ENCODE peak calls at places on chromosomes 2 and 18, in six cellular contexts. D is HFF-Myc, M is RWPE2, W is suprapubic skin, F is sigmoid colon, H is AG09309. E is an unnamed sample.

GRCh38 chr2:122322815-122323214 is 567.4 kb downstream of the TSN start:
- DNase-seq in D (no peak), M (no peak), W (no peak), F (no peak), H (no peak), E (no peak)

GRCh38 chr2:10097352-10098148 is 17.3 kb upstream of the CYS1 start:
- DNase-seq in D (peak; percentile 32), M (no peak), W (no peak), F (peak; percentile 86), H (no peak), E (peak; percentile 61)

GRCh38 chr2:43159797-43160196 is 66.6 kb downstream of the ZFP36L2 start:
- DNase-seq in D (no peak), M (no peak), W (no peak), F (no peak), H (no peak), E (no peak)

GRCh38 chr2:67851946-67852345 is 210.9 kb downstream of the C1D start:
- DNase-seq in D (no peak), M (no peak), W (no peak), F (no peak), H (no peak), E (no peak)

GRCh38 chr2:14197293-14197692 is 435.2 kb upstream of the LRATD1 start:
- DNase-seq in D (no peak), M (no peak), W (no peak), F (no peak), H (no peak), E (no peak)

GRCh38 chr2:216618785-216619184 is 14.4 kb upstream of the IGFBP2 start:
- DNase-seq in D (no peak), M (no peak), W (no peak), F (no peak), H (no peak), E (no peak)

GRCh38 chr2:48734576-48735303 is 20.8 kb downstream of the LHCGR start:
- DNase-seq in D (no peak), M (no peak), W (no peak), F (no peak), H (no peak), E (peak; percentile 49)

GRCh38 chr2:18379869-18380268 is 180.6 kb downstream of the RDH14 start:
- DNase-seq in D (no peak), M (no peak), W (no peak), F (no peak), H (no peak), E (no peak)

DNA sequence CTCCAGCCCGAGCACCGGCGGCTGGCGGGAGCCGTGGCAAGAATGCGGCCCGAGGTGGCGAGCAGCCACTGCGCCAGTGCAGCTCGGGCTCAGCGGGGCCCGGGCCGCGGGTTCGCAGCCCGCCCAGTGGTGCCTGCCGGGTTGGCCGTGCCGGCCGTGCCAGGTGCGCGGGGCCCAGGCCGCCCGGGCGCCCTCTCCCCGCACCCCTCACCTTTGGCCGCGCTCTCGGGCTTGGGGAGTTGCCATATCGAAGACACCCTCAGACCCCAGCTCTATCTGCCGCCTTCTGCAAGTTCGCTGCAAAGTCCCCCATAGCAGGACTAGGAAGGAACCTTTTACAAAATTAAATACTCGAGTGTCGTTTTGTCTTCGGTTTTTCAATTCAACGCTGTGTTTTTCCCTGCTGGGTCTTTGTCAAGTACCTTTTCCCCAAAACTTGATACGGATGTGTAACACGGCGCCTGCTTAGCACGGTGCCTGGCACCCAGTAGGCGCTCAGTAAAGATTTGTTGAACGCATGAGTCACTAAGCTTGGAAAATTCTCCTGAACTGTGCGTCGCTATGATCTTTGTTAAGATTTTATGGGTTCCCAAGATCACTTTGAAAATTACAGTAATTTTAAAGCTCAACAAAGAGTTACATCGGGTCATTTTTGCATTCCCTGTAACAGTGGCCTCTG is 657 bp downstream of the STRADB start:
- DNase-seq in D (no peak), M (no peak), W (no peak), F (no peak), H (no peak), E (peak; percentile 30)
- TF ChIP-seq CTCF in D (no peak), M (no peak), W (peak; percentile 9), F (no peak), H (no peak), E (no peak)

GRCh38 chr2:177328056-177328455 is 63.5 kb upstream of the NFE2L2 start:
- DNase-seq in D (no peak), M (no peak), W (no peak), F (no peak), H (no peak), E (peak; percentile 62)
- H3K4me3 ChIP-seq in D (no peak overlapping the region), M (no peak overlapping the region), W (no peak overlapping the region), F (no peak overlapping the region), H (no peak overlapping the region), E (no peak overlapping the region)

DNA sequence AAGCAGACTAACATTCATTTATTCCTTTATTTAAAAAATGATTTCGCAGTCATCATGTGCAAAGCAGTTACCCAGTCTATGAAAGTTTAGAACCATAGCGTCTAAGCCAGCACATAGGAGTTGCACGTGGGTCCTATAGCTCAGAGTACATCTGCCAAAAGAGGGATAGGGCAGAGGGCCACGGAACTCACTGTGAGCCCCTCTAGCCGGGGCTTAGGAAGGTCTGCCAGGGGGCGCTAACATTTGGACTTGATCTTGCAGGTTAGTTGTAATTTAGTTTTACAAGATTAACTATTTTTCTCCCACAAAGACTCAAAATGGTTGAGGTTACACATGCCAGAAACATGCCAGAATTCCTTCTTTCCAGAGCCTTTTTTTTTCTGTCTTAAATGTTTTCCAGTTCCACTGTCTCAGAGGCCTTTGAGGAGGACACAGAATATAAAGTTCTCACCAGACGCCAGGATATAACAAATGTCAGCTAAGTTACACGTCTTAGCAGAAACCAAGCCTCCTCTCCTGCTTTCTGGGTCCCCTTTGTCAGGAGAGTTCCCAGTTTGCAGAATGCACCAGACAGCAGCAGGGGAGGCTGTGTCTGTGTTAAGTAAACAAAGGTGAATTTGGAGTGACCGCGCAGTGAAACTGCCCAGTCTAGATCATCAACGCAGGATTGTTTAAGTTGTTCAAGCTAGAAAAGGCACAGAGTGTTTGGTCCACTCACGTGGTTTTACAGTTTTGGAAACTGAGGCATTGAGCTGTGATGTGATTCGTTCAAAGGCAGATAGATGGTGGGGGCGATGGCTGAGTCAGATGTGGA is 292.0 kb downstream of the PRKCE start:
- DNase-seq in D (no peak), M (no peak), W (no peak), F (no peak), H (no peak), E (no peak)
- TF ChIP-seq CTCF in D (peak; percentile 16), M (no peak), W (no peak), F (no peak), H (no peak), E (peak; percentile 31)

GRCh38 chr2:120541972-120542670 is 193.5 kb upstream of the GLI2 start:
- DNase-seq in D (no peak), M (no peak), W (no peak), F (no peak), H (no peak), E (no peak)
- H3K4me3 ChIP-seq in D (no peak overlapping the region), M (no peak overlapping the region), W (no peak overlapping the region), F (no peak overlapping the region), H (no peak overlapping the region), E (no peak overlapping the region)

DNA sequence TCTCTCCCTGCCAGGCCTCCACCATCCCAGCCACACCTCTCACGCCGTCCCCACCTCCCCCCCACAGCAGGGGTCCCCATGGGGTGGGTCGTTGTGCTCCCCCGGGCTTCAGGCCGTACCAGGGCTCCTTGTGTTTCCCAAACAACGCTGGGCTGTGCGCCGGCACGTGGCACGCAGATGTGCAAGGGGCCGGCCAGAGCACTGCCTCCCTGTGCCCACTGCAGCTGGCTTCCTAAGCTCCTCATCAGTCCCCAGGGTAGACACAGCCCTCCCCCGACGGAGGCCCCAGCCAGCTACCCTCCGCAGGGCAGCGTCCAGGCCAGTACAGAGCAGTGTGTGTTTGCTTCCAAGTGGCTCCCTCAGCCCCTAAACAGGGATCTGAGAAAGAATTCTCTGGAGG is 34.0 kb downstream of the BIN1 start:
- DNase-seq in D (no peak), M (no peak), W (no peak), F (no peak), H (no peak), E (no peak)
- TF ChIP-seq CTCF in D (no peak), M (no peak), W (no peak), F (no peak), H (no peak), E (no peak)

DNA sequence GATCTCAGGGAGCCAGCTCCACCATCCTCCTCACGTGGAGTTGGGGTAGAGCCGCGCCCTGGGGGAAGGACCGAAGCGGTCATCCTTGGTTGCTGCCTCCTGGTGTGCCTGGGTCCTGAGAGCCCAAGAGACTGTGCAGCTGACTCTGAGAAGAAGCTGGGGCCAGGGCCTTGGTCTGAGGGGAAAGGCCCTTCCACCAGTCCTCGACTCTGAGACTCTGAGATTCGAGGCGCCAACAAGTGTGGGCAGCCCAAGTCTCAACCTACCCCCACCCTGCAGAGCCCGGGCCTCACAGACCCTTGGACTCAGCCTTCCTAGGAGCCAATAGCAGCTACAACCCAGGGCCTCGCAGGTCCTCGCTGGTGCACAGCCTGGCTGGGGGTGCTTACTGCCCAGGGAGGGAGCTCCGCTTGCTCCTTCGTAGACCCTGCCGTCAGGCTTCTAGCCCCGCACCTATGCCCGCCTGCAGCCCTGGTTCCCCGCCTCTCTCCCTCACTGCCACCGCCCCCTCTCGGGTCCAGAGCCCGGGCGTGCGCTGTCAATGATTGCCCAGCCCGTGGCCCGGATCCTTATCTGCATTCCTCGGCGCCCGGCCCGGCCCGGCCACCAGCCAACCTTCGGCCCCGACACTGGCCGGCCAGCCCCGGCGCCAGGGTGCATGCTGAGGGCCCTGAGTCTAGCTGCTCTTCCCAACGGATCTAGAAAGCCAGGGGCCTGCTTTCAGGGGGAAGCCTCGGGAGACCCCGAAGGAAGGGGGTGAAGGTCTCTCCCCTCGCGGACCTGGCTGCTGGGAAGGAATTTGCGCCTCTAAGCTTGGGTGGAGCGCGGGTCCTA is 2.0 kb downstream of the IHH start:
- DNase-seq in D (no peak), M (no peak), W (no peak), F (no peak), H (no peak), E (no peak)
- H3K4me3 ChIP-seq in D (no peak overlapping the region), M (no peak overlapping the region), W (no peak overlapping the region), F (no peak overlapping the region), H (no peak overlapping the region), E (no peak overlapping the region)

DNA sequence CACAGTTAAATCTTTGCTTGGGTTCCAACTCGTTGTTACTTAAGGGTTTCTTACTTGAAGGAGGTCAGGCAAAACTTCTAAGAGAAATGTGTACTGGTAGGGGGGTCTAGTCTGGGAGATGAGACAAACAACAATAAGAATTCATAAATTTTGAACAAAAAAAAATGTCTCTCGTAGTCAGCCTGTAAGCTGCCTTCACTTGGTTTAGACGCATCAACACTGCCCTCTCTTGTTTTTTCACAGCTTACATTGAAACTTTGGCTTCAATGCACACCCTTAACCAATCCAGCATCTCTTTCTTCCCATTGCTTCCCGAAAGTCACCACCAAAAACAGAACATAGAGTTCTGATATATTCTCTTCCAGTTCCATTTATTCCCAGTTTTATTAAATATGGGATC is 576.4 kb upstream of the PIK3C3 start:
- DNase-seq in D (no peak), M (no peak), W (no peak), F (no peak), H (no peak), E (peak; percentile 85)
- TF ChIP-seq CTCF in D (no peak), M (peak; percentile 61), W (no peak), F (no peak), H (no peak), E (peak; percentile 65)

GRCh38 chr2:105325389-105325963 is 4.1 kb downstream of the TGFBRAP1 start:
- DNase-seq in D (no peak), M (no peak), W (no peak), F (no peak), H (peak; percentile 27), E (peak; percentile 78)
- H3K4me3 ChIP-seq in D (no peak overlapping the region), M (no peak overlapping the region), W (no peak overlapping the region), F (no peak overlapping the region), H (no peak overlapping the region), E (no peak overlapping the region)